ENCODE peak calls at places on chromosome 21, in four cellular contexts. E, A, Q and T are unnamed samples. For H3K36me3, the result is how much of the 10 kb centered on the place peaks cover.

GRCh38 chr21:36544545-36544944 is 64.6 kb upstream of the CLDN14 start:
- DNase-seq in E (no peak), A (no peak), Q (no peak), T (no peak)

GRCh38 chr21:29194847-29195246 is 64.4 kb downstream of the MAP3K7CL start:
- DNase-seq in E (no peak), A (no peak), Q (peak), T (peak)

GRCh38 chr21:40830836-40831235 is 16.1 kb downstream of the DSCAM start:
- DNase-seq in Q (no peak), E (no peak), A (no peak), T (no peak)

GRCh38 chr21:46618738-46619369 is 14.0 kb upstream of the S100B start:
- DNase-seq in E (no peak), A (no peak), Q (no peak), T (no peak)

GRCh38 chr21:46033410-46034404 is 52.1 kb downstream of the COL6A1 start:
- DNase-seq in A (no peak), Q (peak), E (no peak), T (no peak)

GRCh38 chr21:14382486-14382834 is 486 bp downstream of the HSPA13 start:
- DNase-seq in E (no peak), Q (no peak), A (no peak), T (peak)

GRCh38 chr21:19981938-19982337 is 1016.3 kb upstream of the NCAM2 start:
- DNase-seq in A (no peak), Q (no peak), E (no peak), T (no peak)

GRCh38 chr21:45158491-45159423 is 84.4 kb downstream of the ADARB1 start:
- DNase-seq in Q (no peak), E (no peak), A (no peak), T (no peak)

GRCh38 chr21:44370027-44370735 is 16.8 kb downstream of the TRPM2 start:
- DNase-seq in Q (peak), A (no peak), E (no peak), T (no peak)

GRCh38 chr21:23664193-23664694 is 1943.0 kb downstream of the MRPL39 start:
- DNase-seq in Q (no peak), E (no peak), A (no peak), T (no peak)

GRCh38 chr21:33127154-33127893 is 57.4 kb downstream of the OLIG1 start:
- DNase-seq in Q (peak), E (no peak), A (peak), T (peak)

GRCh38 chr21:42252778-42253340 is 33.9 kb downstream of the ABCG1 start:
- DNase-seq in A (no peak), Q (no peak), E (no peak), T (no peak)

GRCh38 chr21:42253466-42253865 is 34.5 kb downstream of the ABCG1 start:
- DNase-seq in A (no peak), E (no peak), Q (no peak), T (no peak)

GRCh38 chr21:42250422-42251403 is 31.8 kb downstream of the ABCG1 start:
- DNase-seq in A (no peak), E (no peak), Q (no peak), T (no peak)

GRCh38 chr21:42252267-42252666 is 33.3 kb downstream of the ABCG1 start:
- DNase-seq in A (no peak), E (no peak), Q (no peak), T (no peak)

GRCh38 chr21:42251654-42252053 is 32.7 kb downstream of the ABCG1 start:
- DNase-seq in Q (no peak), E (no peak), A (no peak), T (no peak)
- TF ChIP-seq YY1 in Q (no peak), E (no peak), A (no peak), T (no peak)

GRCh38 chr21:15495965-15496364 is 233.8 kb upstream of the USP25 start:
- DNase-seq in E (no peak), Q (peak), A (no peak), T (no peak)
- H3K36me3 ChIP-seq in E (under half), Q (under half), A (under half), T (under half)

DNA sequence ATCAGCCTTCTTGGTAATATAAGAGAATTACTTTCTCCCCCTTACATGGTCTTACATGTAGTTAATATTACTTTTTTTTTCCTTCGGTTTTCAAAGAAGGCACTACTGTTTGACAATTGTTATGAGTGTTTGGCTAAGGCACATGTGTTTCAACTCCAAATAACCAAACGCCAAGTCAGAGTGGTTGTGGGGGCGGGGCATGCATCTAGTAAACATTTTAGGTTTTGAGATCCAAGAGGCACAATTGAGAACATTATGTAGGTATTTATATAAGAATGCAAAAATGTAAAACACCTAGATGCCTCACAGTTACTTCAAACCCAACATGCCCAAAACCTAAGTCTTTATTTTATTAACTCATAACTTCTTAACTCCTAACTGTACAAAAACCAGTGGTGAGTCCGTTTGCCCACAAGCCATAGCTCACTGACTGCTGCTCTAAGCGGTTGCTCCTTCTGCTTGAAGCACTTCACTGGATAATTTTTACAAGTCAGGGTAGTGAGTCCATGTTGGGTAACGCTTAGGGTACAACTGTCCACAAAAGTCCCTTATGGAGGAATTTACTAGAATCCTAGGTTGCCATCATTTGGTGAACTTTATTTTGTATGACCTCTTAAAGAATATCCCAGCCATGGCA is 189.9 kb downstream of the HUNK start:
- DNase-seq in Q (no peak), E (no peak), A (no peak), T (no peak)
- TF ChIP-seq SUZ12 in Q (no peak), E (no peak), A (no peak), T (no peak)

GRCh38 chr21:34174470-34174869 is 101.1 kb downstream of the MRPS6 start:
- DNase-seq in E (no peak), Q (no peak), A (no peak), T (no peak)
- TF ChIP-seq YY1 in E (no peak), Q (no peak), A (no peak), T (no peak)

GRCh38 chr21:35508389-35508888 is 459.3 kb upstream of the RUNX1 start:
- DNase-seq in Q (peak), E (peak), A (no peak), T (peak)
- H3K36me3 ChIP-seq in Q (under half), E (under half), A (under half), T (under half)

GRCh38 chr21:42352433-42353095 is 1.8 kb upstream of the TFF2 start:
- DNase-seq in A (no peak), Q (no peak), E (no peak), T (no peak)
- TF ChIP-seq SUZ12 in A (no peak), Q (no peak), E (no peak), T (no peak)